ENCODE peak calls at places on chromosome 17, in nine cellular contexts. One of them, this sample, is unnamed.

GRCh38 chr17:28895794-28896447 is 1.6 kb downstream of the FLOT2 start:
- DNase-seq in PC-3: no peak
- DNase-seq in neural progenitor cell: peak; percentile 10
- DNase-seq in activated CD8-positive, alpha-beta T cell treated with anti-CD3 and anti-CD28 coated beads for 36 hours: no peak
- DNase-seq in foreskin fibroblast: no peak
- DNase-seq in astrocyte: no peak
- DNase-seq in psoas muscle: no peak
- DNase-seq in hepatocyte: no peak
- DNase-seq in B cell: no peak
- DNase-seq in this sample: no peak

GRCh38 chr17:16325964-16326363 is 27.3 kb downstream of the CENPV start:
- DNase-seq in PC-3: no peak
- DNase-seq in neural progenitor cell: no peak
- DNase-seq in activated CD8-positive, alpha-beta T cell treated with anti-CD3 and anti-CD28 coated beads for 36 hours: no peak
- DNase-seq in foreskin fibroblast: no peak
- DNase-seq in astrocyte: no peak
- DNase-seq in psoas muscle: no peak
- DNase-seq in hepatocyte: no peak
- DNase-seq in B cell: no peak
- DNase-seq in this sample: no peak

GRCh38 chr17:40522250-40522960 is 21.0 kb upstream of the TNS4 start:
- DNase-seq in PC-3: no peak
- DNase-seq in neural progenitor cell: no peak
- DNase-seq in activated CD8-positive, alpha-beta T cell treated with anti-CD3 and anti-CD28 coated beads for 36 hours: no peak
- DNase-seq in foreskin fibroblast: no peak
- DNase-seq in astrocyte: no peak
- DNase-seq in psoas muscle: no peak
- DNase-seq in hepatocyte: no peak
- DNase-seq in B cell: no peak
- DNase-seq in this sample: no peak

GRCh38 chr17:68600123-68600880 is 865 bp downstream of the FAM20A start:
- DNase-seq in PC-3: no peak
- DNase-seq in neural progenitor cell: peak; percentile 75
- DNase-seq in activated CD8-positive, alpha-beta T cell treated with anti-CD3 and anti-CD28 coated beads for 36 hours: peak; percentile 7
- DNase-seq in foreskin fibroblast: peak; percentile 56
- DNase-seq in astrocyte: no peak
- DNase-seq in psoas muscle: peak; percentile 63
- DNase-seq in hepatocyte: peak; percentile 77
- DNase-seq in B cell: no peak
- DNase-seq in this sample: peak; percentile 70

GRCh38 chr17:57294075-57294474 is 37.8 kb downstream of the MSI2 start:
- DNase-seq in PC-3: no peak
- DNase-seq in neural progenitor cell: no peak
- DNase-seq in activated CD8-positive, alpha-beta T cell treated with anti-CD3 and anti-CD28 coated beads for 36 hours: no peak
- DNase-seq in foreskin fibroblast: no peak
- DNase-seq in astrocyte: no peak
- DNase-seq in psoas muscle: no peak
- DNase-seq in hepatocyte: no peak
- DNase-seq in B cell: no peak
- DNase-seq in this sample: no peak

GRCh38 chr17:73801455-73802100 is 157.3 kb upstream of the SDK2 start:
- DNase-seq in PC-3: no peak
- DNase-seq in neural progenitor cell: no peak
- DNase-seq in activated CD8-positive, alpha-beta T cell treated with anti-CD3 and anti-CD28 coated beads for 36 hours: no peak
- DNase-seq in foreskin fibroblast: no peak
- DNase-seq in astrocyte: no peak
- DNase-seq in psoas muscle: no peak
- DNase-seq in hepatocyte: no peak
- DNase-seq in B cell: no peak
- DNase-seq in this sample: no peak

GRCh38 chr17:67518881-67519280 is 141.8 kb downstream of the PITPNC1 start:
- DNase-seq in PC-3: no peak
- DNase-seq in neural progenitor cell: no peak
- DNase-seq in activated CD8-positive, alpha-beta T cell treated with anti-CD3 and anti-CD28 coated beads for 36 hours: no peak
- DNase-seq in foreskin fibroblast: peak; percentile 77
- DNase-seq in astrocyte: no peak
- DNase-seq in psoas muscle: no peak
- DNase-seq in hepatocyte: no peak
- DNase-seq in B cell: no peak
- DNase-seq in this sample: no peak

GRCh38 chr17:34259151-34259550 is 4.1 kb downstream of the CCL2 start:
- DNase-seq in PC-3: no peak
- DNase-seq in neural progenitor cell: no peak
- DNase-seq in activated CD8-positive, alpha-beta T cell treated with anti-CD3 and anti-CD28 coated beads for 36 hours: no peak
- DNase-seq in foreskin fibroblast: peak; percentile 47
- DNase-seq in astrocyte: peak; percentile 87
- DNase-seq in psoas muscle: no peak
- DNase-seq in hepatocyte: no peak
- DNase-seq in B cell: no peak
- DNase-seq in this sample: no peak

GRCh38 chr17:49012893-49013255 is 15.7 kb downstream of the IGF2BP1 start:
- DNase-seq in PC-3: no peak
- DNase-seq in neural progenitor cell: peak; percentile 28
- DNase-seq in activated CD8-positive, alpha-beta T cell treated with anti-CD3 and anti-CD28 coated beads for 36 hours: no peak
- DNase-seq in foreskin fibroblast: no peak
- DNase-seq in astrocyte: no peak
- DNase-seq in psoas muscle: no peak
- DNase-seq in hepatocyte: no peak
- DNase-seq in B cell: no peak
- DNase-seq in this sample: no peak

GRCh38 chr17:30093463-30094147 is 23.0 kb upstream of the NSRP1 start:
- DNase-seq in PC-3: peak; percentile 75
- DNase-seq in neural progenitor cell: peak; percentile 79
- DNase-seq in activated CD8-positive, alpha-beta T cell treated with anti-CD3 and anti-CD28 coated beads for 36 hours: peak; percentile 58
- DNase-seq in foreskin fibroblast: peak; percentile 80
- DNase-seq in astrocyte: no peak
- DNase-seq in psoas muscle: peak; percentile 14
- DNase-seq in hepatocyte: peak; percentile 76
- DNase-seq in B cell: peak; percentile 73
- DNase-seq in this sample: no peak

GRCh38 chr17:62876063-62876462 is 67.9 kb upstream of the MARCHF10 start:
- DNase-seq in PC-3: peak; percentile 52
- DNase-seq in neural progenitor cell: no peak
- DNase-seq in activated CD8-positive, alpha-beta T cell treated with anti-CD3 and anti-CD28 coated beads for 36 hours: no peak
- DNase-seq in foreskin fibroblast: peak; percentile 68
- DNase-seq in astrocyte: peak; percentile 20
- DNase-seq in psoas muscle: no peak
- DNase-seq in hepatocyte: no peak
- DNase-seq in B cell: no peak
- DNase-seq in this sample: no peak

GRCh38 chr17:71422968-71423367 is 697.9 kb upstream of the SOX9 start:
- DNase-seq in PC-3: no peak
- DNase-seq in neural progenitor cell: no peak
- DNase-seq in activated CD8-positive, alpha-beta T cell treated with anti-CD3 and anti-CD28 coated beads for 36 hours: no peak
- DNase-seq in foreskin fibroblast: no peak
- DNase-seq in astrocyte: no peak
- DNase-seq in psoas muscle: no peak
- DNase-seq in hepatocyte: no peak
- DNase-seq in B cell: no peak
- DNase-seq in this sample: no peak

GRCh38 chr17:32794533-32795246 is 82.2 kb downstream of the MYO1D start:
- DNase-seq in PC-3: no peak
- DNase-seq in neural progenitor cell: no peak
- DNase-seq in activated CD8-positive, alpha-beta T cell treated with anti-CD3 and anti-CD28 coated beads for 36 hours: no peak
- DNase-seq in foreskin fibroblast: no peak
- DNase-seq in astrocyte: no peak
- DNase-seq in psoas muscle: no peak
- DNase-seq in hepatocyte: peak; percentile 74
- DNase-seq in B cell: no peak
- DNase-seq in this sample: no peak

GRCh38 chr17:2592974-2593845 is at the start of gene PAFAH1B1:
- DNase-seq in PC-3: peak; percentile 85
- DNase-seq in neural progenitor cell: peak; percentile 97
- DNase-seq in activated CD8-positive, alpha-beta T cell treated with anti-CD3 and anti-CD28 coated beads for 36 hours: peak; percentile 92
- DNase-seq in foreskin fibroblast: peak; percentile 96
- DNase-seq in astrocyte: peak; percentile 46
- DNase-seq in psoas muscle: peak; percentile 97
- DNase-seq in hepatocyte: peak; percentile 97
- DNase-seq in B cell: peak; percentile 98
- DNase-seq in this sample: peak; percentile 98

GRCh38 chr17:882827-883585 is 96.6 kb downstream of the NXN start:
- DNase-seq in PC-3: no peak
- DNase-seq in neural progenitor cell: peak; percentile 37
- DNase-seq in activated CD8-positive, alpha-beta T cell treated with anti-CD3 and anti-CD28 coated beads for 36 hours: no peak
- DNase-seq in foreskin fibroblast: peak; percentile 91
- DNase-seq in astrocyte: no peak
- DNase-seq in psoas muscle: peak; percentile 86
- DNase-seq in hepatocyte: peak; percentile 67
- DNase-seq in B cell: no peak
- DNase-seq in this sample: no peak

GRCh38 chr17:28811594-28812135 is 30.9 kb downstream of the FAM222B start:
- DNase-seq in PC-3: peak; percentile 7
- DNase-seq in neural progenitor cell: peak; percentile 40
- DNase-seq in activated CD8-positive, alpha-beta T cell treated with anti-CD3 and anti-CD28 coated beads for 36 hours: no peak
- DNase-seq in foreskin fibroblast: peak; percentile 53
- DNase-seq in astrocyte: peak; percentile 7
- DNase-seq in psoas muscle: no peak
- DNase-seq in hepatocyte: peak; percentile 53
- DNase-seq in B cell: peak; percentile 9
- DNase-seq in this sample: no peak

GRCh38 chr17:77033892-77034404 is 106.8 kb upstream of the SEC14L1 start:
- DNase-seq in PC-3: no peak
- DNase-seq in neural progenitor cell: no peak
- DNase-seq in activated CD8-positive, alpha-beta T cell treated with anti-CD3 and anti-CD28 coated beads for 36 hours: no peak
- DNase-seq in foreskin fibroblast: no peak
- DNase-seq in astrocyte: no peak
- DNase-seq in psoas muscle: no peak
- DNase-seq in hepatocyte: no peak
- DNase-seq in B cell: no peak
- DNase-seq in this sample: no peak

GRCh38 chr17:77034677-77035424 is 105.9 kb upstream of the SEC14L1 start:
- DNase-seq in PC-3: no peak
- DNase-seq in neural progenitor cell: no peak
- DNase-seq in activated CD8-positive, alpha-beta T cell treated with anti-CD3 and anti-CD28 coated beads for 36 hours: no peak
- DNase-seq in foreskin fibroblast: no peak
- DNase-seq in astrocyte: no peak
- DNase-seq in psoas muscle: no peak
- DNase-seq in hepatocyte: no peak
- DNase-seq in B cell: no peak
- DNase-seq in this sample: no peak

GRCh38 chr17:77036136-77036840 is 104.5 kb upstream of the SEC14L1 start:
- DNase-seq in PC-3: no peak
- DNase-seq in neural progenitor cell: no peak
- DNase-seq in activated CD8-positive, alpha-beta T cell treated with anti-CD3 and anti-CD28 coated beads for 36 hours: no peak
- DNase-seq in foreskin fibroblast: no peak
- DNase-seq in astrocyte: no peak
- DNase-seq in psoas muscle: no peak
- DNase-seq in hepatocyte: no peak
- DNase-seq in B cell: no peak
- DNase-seq in this sample: no peak

GRCh38 chr17:77036841-77037381 is 103.9 kb upstream of the SEC14L1 start:
- DNase-seq in PC-3: no peak
- DNase-seq in neural progenitor cell: no peak
- DNase-seq in activated CD8-positive, alpha-beta T cell treated with anti-CD3 and anti-CD28 coated beads for 36 hours: no peak
- DNase-seq in foreskin fibroblast: no peak
- DNase-seq in astrocyte: peak; percentile 53
- DNase-seq in psoas muscle: no peak
- DNase-seq in hepatocyte: no peak
- DNase-seq in B cell: no peak
- DNase-seq in this sample: no peak

GRCh38 chr17:77035526-77035925 is 105.2 kb upstream of the SEC14L1 start:
- DNase-seq in PC-3: no peak
- DNase-seq in neural progenitor cell: no peak
- DNase-seq in activated CD8-positive, alpha-beta T cell treated with anti-CD3 and anti-CD28 coated beads for 36 hours: no peak
- DNase-seq in foreskin fibroblast: no peak
- DNase-seq in astrocyte: no peak
- DNase-seq in psoas muscle: no peak
- DNase-seq in hepatocyte: no peak
- DNase-seq in B cell: no peak
- DNase-seq in this sample: no peak
- TF ChIP-seq CTCF in PC-3: no peak
- TF ChIP-seq CTCF in neural progenitor cell: no peak
- TF ChIP-seq CTCF in activated CD8-positive, alpha-beta T cell treated with anti-CD3 and anti-CD28 coated beads for 36 hours: no peak
- TF ChIP-seq CTCF in foreskin fibroblast: no peak
- TF ChIP-seq CTCF in astrocyte: no peak
- TF ChIP-seq CTCF in psoas muscle: no peak
- TF ChIP-seq CTCF in hepatocyte: no peak
- TF ChIP-seq CTCF in B cell: no peak
- TF ChIP-seq CTCF in this sample: no peak

GRCh38 chr17:11797803-11798202 is 199.5 kb downstream of the ZNF18 start:
- DNase-seq in PC-3: no peak
- DNase-seq in neural progenitor cell: no peak
- DNase-seq in activated CD8-positive, alpha-beta T cell treated with anti-CD3 and anti-CD28 coated beads for 36 hours: no peak
- DNase-seq in foreskin fibroblast: no peak
- DNase-seq in astrocyte: no peak
- DNase-seq in psoas muscle: no peak
- DNase-seq in hepatocyte: no peak
- DNase-seq in B cell: no peak
- DNase-seq in this sample: no peak
- TF ChIP-seq CTCF in PC-3: peak; percentile 39
- TF ChIP-seq CTCF in neural progenitor cell: peak; percentile 36
- TF ChIP-seq CTCF in activated CD8-positive, alpha-beta T cell treated with anti-CD3 and anti-CD28 coated beads for 36 hours: peak; percentile 22
- TF ChIP-seq CTCF in foreskin fibroblast: no peak
- TF ChIP-seq CTCF in astrocyte: no peak
- TF ChIP-seq CTCF in psoas muscle: no peak
- TF ChIP-seq CTCF in hepatocyte: no peak
- TF ChIP-seq CTCF in B cell: no peak
- TF ChIP-seq CTCF in this sample: peak; percentile 54

DNA sequence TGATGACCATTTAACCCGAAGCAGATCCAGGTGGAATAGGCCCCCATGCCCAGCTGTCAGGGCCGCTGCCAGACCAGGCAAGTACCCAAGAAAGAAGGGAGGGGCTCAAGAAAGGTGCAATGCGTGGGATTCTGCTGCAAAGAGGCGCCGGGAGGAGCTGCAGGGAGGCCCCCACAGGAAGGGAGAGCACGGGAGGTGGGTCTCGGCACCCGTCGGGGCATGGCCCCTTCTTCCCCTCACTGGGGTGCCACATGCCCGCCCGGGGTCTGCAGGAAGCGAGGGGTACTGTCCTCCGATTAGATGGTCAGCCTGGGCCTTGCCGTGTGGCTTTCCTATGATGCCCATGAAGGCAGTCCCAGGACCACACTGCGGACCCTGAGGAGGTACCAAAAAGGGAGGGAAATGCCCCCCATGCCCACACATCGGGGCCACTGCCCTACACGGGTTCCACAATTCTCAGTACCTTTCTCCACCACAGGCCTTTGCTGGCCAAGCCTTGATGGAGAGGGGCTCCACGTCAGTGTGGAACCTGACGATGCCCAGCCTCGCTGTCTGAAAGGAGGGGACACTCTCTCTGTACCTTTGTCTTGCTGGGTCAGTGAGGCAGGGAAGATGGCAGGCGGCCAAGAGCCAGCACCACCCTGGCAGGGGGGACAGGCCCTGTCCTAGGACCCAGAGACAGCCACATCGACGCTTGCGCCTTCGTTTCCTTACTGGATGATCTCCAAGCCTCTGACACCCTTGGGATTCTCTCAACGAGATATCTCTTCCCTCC is 45.5 kb upstream of the DNAH17 start:
- DNase-seq in PC-3: no peak
- DNase-seq in neural progenitor cell: no peak
- DNase-seq in activated CD8-positive, alpha-beta T cell treated with anti-CD3 and anti-CD28 coated beads for 36 hours: no peak
- DNase-seq in foreskin fibroblast: no peak
- DNase-seq in astrocyte: no peak
- DNase-seq in psoas muscle: no peak
- DNase-seq in hepatocyte: no peak
- DNase-seq in B cell: no peak
- DNase-seq in this sample: no peak
- TF ChIP-seq CTCF in PC-3: no peak
- TF ChIP-seq CTCF in neural progenitor cell: no peak
- TF ChIP-seq CTCF in activated CD8-positive, alpha-beta T cell treated with anti-CD3 and anti-CD28 coated beads for 36 hours: no peak
- TF ChIP-seq CTCF in foreskin fibroblast: no peak
- TF ChIP-seq CTCF in astrocyte: no peak
- TF ChIP-seq CTCF in psoas muscle: no peak
- TF ChIP-seq CTCF in hepatocyte: no peak
- TF ChIP-seq CTCF in B cell: no peak
- TF ChIP-seq CTCF in this sample: no peak

GRCh38 chr17:61551255-61551742 is 39.7 kb downstream of the NACA2 start:
- DNase-seq in PC-3: peak; percentile 84
- DNase-seq in neural progenitor cell: peak; percentile 31
- DNase-seq in activated CD8-positive, alpha-beta T cell treated with anti-CD3 and anti-CD28 coated beads for 36 hours: no peak
- DNase-seq in foreskin fibroblast: peak; percentile 75
- DNase-seq in astrocyte: peak; percentile 12
- DNase-seq in psoas muscle: no peak
- DNase-seq in hepatocyte: peak; percentile 63
- DNase-seq in B cell: peak; percentile 8
- DNase-seq in this sample: no peak
- TF ChIP-seq CTCF in PC-3: peak; percentile 94
- TF ChIP-seq CTCF in neural progenitor cell: peak; percentile 74
- TF ChIP-seq CTCF in activated CD8-positive, alpha-beta T cell treated with anti-CD3 and anti-CD28 coated beads for 36 hours: peak; percentile 68
- TF ChIP-seq CTCF in foreskin fibroblast: peak; percentile 75
- TF ChIP-seq CTCF in astrocyte: peak; percentile 84
- TF ChIP-seq CTCF in psoas muscle: peak; percentile 54
- TF ChIP-seq CTCF in hepatocyte: peak; percentile 94
- TF ChIP-seq CTCF in B cell: peak; percentile 40
- TF ChIP-seq CTCF in this sample: peak; percentile 83

This sample was measured in type B pancreatic cell.